ENCODE peak calls at places on chromosomes 2 and 18, in nine cellular contexts. X, Q, S, Y, E, T, G, H and I are unnamed samples.

GRCh38 chr2:167028503-167028902 is 140.2 kb downstream of the XIRP2 start:
- DNase-seq in G (no peak), S (no peak), Y (no peak), X (no peak), E (no peak), H (no peak), T (no peak), Q (no peak), I (no peak)

GRCh38 chr2:38528008-38528442 is 74.7 kb downstream of the HNRNPLL start:
- DNase-seq in X (peak), T (peak), Y (peak), G (peak), H (peak), E (no peak), S (peak), Q (peak), I (peak)

GRCh38 chr18:76986391-76986790 is 146.2 kb downstream of the MBP start:
- DNase-seq in T (no peak), G (no peak), H (no peak), Q (no peak), S (no peak), Y (no peak), X (peak), E (no peak), I (no peak)

GRCh38 chr18:29164993-29165599 is 988.2 kb upstream of the CDH2 start:
- DNase-seq in G (no peak), X (no peak), H (peak), Y (peak), Q (no peak), S (no peak), T (no peak), E (no peak), I (no peak)

GRCh38 chr18:54261894-54262293 is 7.4 kb upstream of the POLI start:
- DNase-seq in G (peak), E (no peak), Q (no peak), Y (no peak), S (no peak), X (peak), T (no peak), H (no peak), I (no peak)

GRCh38 chr18:22964722-22965121 is 31.6 kb downstream of the RBBP8 start:
- DNase-seq in X (no peak), S (no peak), Y (no peak), E (no peak), T (no peak), Q (no peak), H (no peak), G (no peak), I (no peak)

GRCh38 chr18:69758458-69758857 is 189.2 kb downstream of the CD226 start:
- DNase-seq in E (no peak), S (no peak), X (no peak), H (peak), T (no peak), Q (no peak), Y (peak), G (no peak), I (no peak)

GRCh38 chr2:120205901-120206581 is 17.2 kb downstream of the TMEM185B start:
- DNase-seq in S (no peak), E (no peak), Q (no peak), G (peak), H (no peak), X (no peak), T (peak), Y (peak), I (no peak)

GRCh38 chr18:58135170-58135569 is 91.1 kb downstream of the NEDD4L start:
- DNase-seq in T (no peak), S (no peak), Y (peak), G (no peak), E (no peak), Q (peak), X (no peak), H (peak), I (no peak)

GRCh38 chr2:227772197-227772661 is 26.5 kb downstream of the SCYGR8 start:
- DNase-seq in E (no peak), S (no peak), Q (peak), G (no peak), T (peak), X (no peak), H (peak), Y (no peak), I (no peak)

GRCh38 chr2:220708366-220708765 is 863.7 kb downstream of the EPHA4 start:
- DNase-seq in G (no peak), H (peak), E (no peak), Q (no peak), X (peak), Y (no peak), T (no peak), S (no peak), I (no peak)

GRCh38 chr18:33833847-33834246 is 255.8 kb downstream of the ASXL3 start:
- DNase-seq in G (no peak), H (no peak), T (no peak), S (no peak), Q (no peak), E (no peak), Y (peak), X (no peak), I (no peak)

GRCh38 chr2:51710222-51710621 is 678.3 kb upstream of the NRXN1 start:
- DNase-seq in S (no peak), H (no peak), T (no peak), Y (no peak), Q (peak), X (peak), E (no peak), G (no peak), I (no peak)

GRCh38 chr2:152580722-152581121 is 136.5 kb downstream of the PRPF40A start:
- DNase-seq in Y (peak), T (no peak), G (no peak), S (no peak), Q (no peak), H (peak), E (no peak), X (peak), I (no peak)

GRCh38 chr2:78845786-78846185 is 179.7 kb upstream of the REG3G start:
- DNase-seq in X (no peak), E (no peak), H (no peak), Q (no peak), S (no peak), T (no peak), G (no peak), Y (no peak), I (no peak)

GRCh38 chr2:151056870-151057269 is 204.8 kb downstream of the RBM43 start:
- DNase-seq in S (no peak), X (no peak), G (no peak), T (no peak), E (no peak), H (peak), Q (no peak), Y (peak), I (no peak)

GRCh38 chr2:74806355-74806839 is 27.5 kb upstream of the HK2 start:
- DNase-seq in T (no peak), S (no peak), G (no peak), X (no peak), E (no peak), H (no peak), Y (no peak), Q (no peak), I (no peak)

GRCh38 chr2:8999802-9000201 is 3.7 kb downstream of the MBOAT2 start:
- DNase-seq in Y (no peak), H (no peak), X (no peak), T (no peak), Q (no peak), S (no peak), E (no peak), G (no peak), I (no peak)

GRCh38 chr2:98161202-98161601 is 74.2 kb downstream of the VWA3B start:
- DNase-seq in S (no peak), G (no peak), H (no peak), T (no peak), Q (no peak), E (no peak), Y (no peak), X (no peak), I (no peak)

GRCh38 chr2:242060212-242060835 is 190.8 kb downstream of the RTP5 start:
- DNase-seq in H (peak), Q (no peak), E (no peak), X (no peak), S (no peak), T (peak), G (no peak), Y (peak), I (no peak)

GRCh38 chr2:152348388-152348787 is 13.4 kb downstream of the FMNL2 start:
- DNase-seq in H (peak), E (no peak), Q (no peak), Y (peak), X (no peak), G (no peak), T (no peak), S (no peak), I (no peak)

GRCh38 chr2:95264626-95265025 is 9.6 kb upstream of the PROM2 start:
- DNase-seq in E (no peak), T (no peak), Y (no peak), G (no peak), H (no peak), X (peak), Q (peak), S (no peak), I (no peak)

GRCh38 chr2:178211943-178212342 is 17.6 kb downstream of the OSBPL6 start:
- DNase-seq in X (peak), Q (no peak), E (no peak), T (no peak), Y (no peak), G (no peak), H (no peak), S (no peak), I (peak)

GRCh38 chr2:3323360-3324035 is 54.1 kb downstream of the EIPR1 start:
- DNase-seq in Y (no peak), Q (no peak), G (no peak), E (no peak), H (no peak), X (no peak), S (no peak), T (no peak), I (no peak)